ENCODE peak calls at places on chromosome 10, in five cellular contexts. P, G, R, S and A are unnamed samples.

GRCh38 chr10:119370972-119371703 is 163.8 kb downstream of the GRK5 start:
- DNase-seq in P (peak; percentile 90), G (no peak), R (peak; percentile 90), S (peak; percentile 77), A (no peak)

GRCh38 chr10:101014230-101014884 is 14.7 kb downstream of the LZTS2 start:
- DNase-seq in P (peak; percentile 89), G (peak; percentile 92), R (peak; percentile 64), S (peak; percentile 55), A (peak; percentile 90)

GRCh38 chr10:124647421-124648130 is 96.6 kb downstream of the FAM53B start:
- DNase-seq in P (peak; percentile 80), G (no peak), R (peak; percentile 46), S (peak; percentile 7), A (no peak)

GRCh38 chr10:16436758-16437539 is at the start of gene PTER:
- DNase-seq in P (peak; percentile 97), G (peak; percentile 90), R (peak; percentile 76), S (peak; percentile 64), A (peak; percentile 98)

GRCh38 chr10:83605783-83606182 is 533.5 kb upstream of the GHITM start:
- DNase-seq in P (no peak), G (no peak), R (no peak), S (no peak), A (no peak)

GRCh38 chr10:6337382-6337781 is 134.7 kb downstream of the PFKFB3 start:
- DNase-seq in P (no peak), G (no peak), R (peak; percentile 54), S (no peak), A (no peak)

GRCh38 chr10:54402576-54402975 is 398.5 kb downstream of the PCDH15 start:
- DNase-seq in P (no peak), G (no peak), R (peak; percentile 53), S (no peak), A (peak; percentile 4)

GRCh38 chr10:42955493-42955889 is 121.4 kb upstream of the RET start:
- DNase-seq in P (peak; percentile 32), G (no peak), R (no peak), S (no peak), A (no peak)

GRCh38 chr10:111231779-111232178 is 154.9 kb downstream of the ADRA2A start:
- DNase-seq in P (no peak), G (no peak), R (no peak), S (no peak), A (no peak)

GRCh38 chr10:71421075-71421434 is 24.3 kb downstream of the CDH23 start:
- DNase-seq in P (no peak), G (no peak), R (no peak), S (no peak), A (no peak)

GRCh38 chr10:125231116-125231812 is 70.9 kb upstream of the CTBP2 start:
- DNase-seq in P (no peak), G (no peak), R (no peak), S (peak; percentile 96), A (peak; percentile 39)

DNA sequence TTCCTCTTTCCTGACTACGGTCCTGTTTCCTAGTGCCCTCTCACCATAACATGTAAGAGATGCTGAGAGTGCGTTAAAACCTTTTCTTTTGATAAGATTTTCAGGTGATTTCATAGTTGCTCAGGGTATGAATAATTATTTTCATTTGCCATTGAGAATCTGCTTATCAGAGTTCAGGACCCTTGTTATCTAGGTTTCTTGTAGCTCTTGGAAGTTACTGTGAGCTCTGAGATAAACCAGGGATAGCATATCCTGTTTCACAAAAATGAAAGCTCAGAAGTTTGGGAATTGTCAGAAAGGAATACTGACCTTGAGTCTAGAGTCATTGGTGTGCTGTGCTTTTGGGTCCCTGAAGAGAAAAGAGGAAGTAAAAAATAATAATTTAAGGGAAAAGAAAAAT is 76.8 kb upstream of the PRKG1 start:
- DNase-seq in P (no peak), G (no peak), R (peak; percentile 20), S (no peak), A (no peak)
- TF ChIP-seq CTCF in P (no peak), G (no peak), R (no peak), S (no peak), A (no peak)

DNA sequence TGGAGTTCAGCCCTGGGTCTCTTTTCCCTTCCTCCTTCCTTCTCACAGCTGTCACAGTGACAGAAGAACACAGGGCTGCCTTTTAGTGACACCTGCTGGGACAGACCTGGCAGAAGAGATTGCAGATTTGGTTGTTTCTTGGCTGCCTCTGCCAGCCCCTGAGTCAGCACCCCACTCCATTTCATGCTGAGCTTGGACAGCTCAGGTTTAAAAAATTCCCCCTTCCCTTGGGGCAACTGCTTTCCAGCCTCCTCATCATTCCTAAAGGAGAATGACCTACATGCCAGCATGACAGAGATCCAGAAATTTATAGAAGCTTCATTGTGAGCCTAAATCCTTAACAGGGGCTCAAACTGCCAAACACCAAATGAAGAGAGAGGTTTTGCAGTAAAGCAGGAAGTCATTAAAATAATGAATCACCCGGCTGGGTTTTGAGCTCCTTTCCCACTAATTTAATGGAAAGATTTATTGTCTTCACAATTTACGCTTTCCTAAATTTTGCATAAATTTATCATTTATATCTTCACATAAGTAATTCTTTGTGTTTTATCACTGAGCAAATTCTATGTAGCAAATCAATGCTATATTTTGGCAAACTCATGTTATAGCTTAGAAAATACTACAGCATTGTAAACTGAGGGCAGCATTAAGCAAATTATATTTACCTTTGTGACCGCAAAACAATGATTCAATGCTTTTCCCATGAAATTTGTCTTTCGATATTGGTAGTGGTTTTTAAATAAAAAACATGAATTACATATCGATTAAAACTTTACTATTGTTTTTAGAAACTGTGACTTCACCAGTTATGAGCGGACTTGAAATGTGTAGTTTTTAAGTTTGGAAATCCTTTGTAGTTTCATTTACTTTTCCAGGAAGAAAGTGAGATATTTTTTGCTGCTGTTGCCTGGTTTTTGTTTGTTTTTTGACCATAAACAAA is 399.5 kb upstream of the ANKRD30A start:
- DNase-seq in P (no peak), G (no peak), R (peak; percentile 66), S (peak; percentile 4), A (peak; percentile 57)
- TF ChIP-seq CTCF in P (no peak), G (peak; percentile 58), R (peak; percentile 7), S (no peak), A (peak; percentile 45)

GRCh38 chr10:35642023-35642792 is at the start of gene FZD8:
- DNase-seq in P (peak; percentile 95), G (peak; percentile 74), R (peak; percentile 95), S (peak; percentile 57), A (peak; percentile 93)
- TF ChIP-seq CTCF in P (no peak), G (peak; percentile 32), R (no peak), S (no peak), A (peak; percentile 23)

GRCh38 chr10:31186225-31187010 is 132.6 kb upstream of the ZEB1 start:
- DNase-seq in P (no peak), G (peak; percentile 16), R (peak; percentile 65), S (no peak), A (no peak)
- TF ChIP-seq CTCF in P (no peak), G (no peak), R (no peak), S (peak; percentile 22), A (no peak)

GRCh38 chr10:78258303-78259030 is 224.8 kb downstream of the RPS24 start:
- DNase-seq in P (no peak), G (no peak), R (no peak), S (no peak), A (no peak)
- TF ChIP-seq CTCF in P (no peak), G (no peak), R (no peak), S (peak; percentile 27), A (no peak)

GRCh38 chr10:112756118-112756512 is 193.9 kb upstream of the TCF7L2 start:
- DNase-seq in P (no peak), G (no peak), R (no peak), S (no peak), A (no peak)

GRCh38 chr10:112758961-112759360 is 191.1 kb upstream of the TCF7L2 start:
- DNase-seq in P (no peak), G (no peak), R (no peak), S (no peak), A (no peak)

GRCh38 chr10:112754001-112754411 is 196.0 kb upstream of the TCF7L2 start:
- DNase-seq in P (no peak), G (no peak), R (peak; percentile 34), S (no peak), A (no peak)

GRCh38 chr10:112752268-112752667 is 197.8 kb upstream of the TCF7L2 start:
- DNase-seq in P (no peak), G (no peak), R (no peak), S (no peak), A (no peak)

GRCh38 chr10:112755446-112756117 is 194.5 kb upstream of the TCF7L2 start:
- DNase-seq in P (no peak), G (no peak), R (no peak), S (no peak), A (no peak)
- TF ChIP-seq CTCF in P (no peak), G (no peak), R (no peak), S (no peak), A (no peak)

GRCh38 chr10:60205741-60206140 is 183.9 kb downstream of the ANK3 start:
- DNase-seq in P (no peak), G (no peak), R (no peak), S (no peak), A (no peak)

GRCh38 chr10:60206735-60207134 is 182.9 kb downstream of the ANK3 start:
- DNase-seq in P (no peak), G (no peak), R (no peak), S (no peak), A (no peak)

GRCh38 chr10:60207894-60208293 is 181.8 kb downstream of the ANK3 start:
- DNase-seq in P (no peak), G (no peak), R (no peak), S (no peak), A (no peak)

GRCh38 chr10:60200682-60201053 is 189.0 kb downstream of the ANK3 start:
- DNase-seq in P (no peak), G (no peak), R (no peak), S (no peak), A (no peak)

GRCh38 chr10:60203993-60204618 is 185.6 kb downstream of the ANK3 start:
- DNase-seq in P (no peak), G (peak; percentile 6), R (peak; percentile 48), S (peak; percentile 16), A (no peak)
- TF ChIP-seq CTCF in P (peak; percentile 46), G (peak; percentile 78), R (peak; percentile 49), S (peak; percentile 80), A (peak; percentile 58)